ENCODE peak calls at places on chromosomes 4 and X, in ten cellular contexts. One of them, this sample, is unnamed.

GRCh38 chr4:15004701-15005301 is 2.5 kb downstream of the CPEB2 start:
- DNase-seq in midbrain: peak; percentile 78
- DNase-seq in activated CD4-positive, alpha-beta memory T cell treated with anti-CD3 and anti-CD28 coated beads for 36 hours: peak; percentile 64
- DNase-seq in astrocyte of the cerebellum: peak; percentile 35
- DNase-seq in MCF 10A: peak; percentile 81
- DNase-seq in heart left ventricle: peak; percentile 92
- DNase-seq in GM13977: peak; percentile 52
- DNase-seq in NCI-H1092 treated with DMSO at 0.1 percent for 48 hours: peak; percentile 31
- DNase-seq in T-cell: peak; percentile 9
- DNase-seq in KBM-7: peak; percentile 63
- DNase-seq in this sample: peak; percentile 32

GRCh38 chr4:73021634-73022033 is 47.9 kb downstream of the COX18 start:
- DNase-seq in midbrain: no peak
- DNase-seq in activated CD4-positive, alpha-beta memory T cell treated with anti-CD3 and anti-CD28 coated beads for 36 hours: no peak
- DNase-seq in astrocyte of the cerebellum: peak; percentile 52
- DNase-seq in MCF 10A: peak; percentile 63
- DNase-seq in heart left ventricle: no peak
- DNase-seq in GM13977: peak; percentile 58
- DNase-seq in NCI-H1092 treated with DMSO at 0.1 percent for 48 hours: no peak
- DNase-seq in T-cell: no peak
- DNase-seq in KBM-7: peak; percentile 60
- DNase-seq in this sample: no peak

GRCh38 chr4:112531146-112531545 is 15.2 kb upstream of the NEUROG2 start:
- DNase-seq in midbrain: no peak
- DNase-seq in activated CD4-positive, alpha-beta memory T cell treated with anti-CD3 and anti-CD28 coated beads for 36 hours: no peak
- DNase-seq in astrocyte of the cerebellum: no peak
- DNase-seq in MCF 10A: no peak
- DNase-seq in heart left ventricle: no peak
- DNase-seq in GM13977: no peak
- DNase-seq in NCI-H1092 treated with DMSO at 0.1 percent for 48 hours: no peak
- DNase-seq in T-cell: no peak
- DNase-seq in KBM-7: no peak
- DNase-seq in this sample: no peak

GRCh38 chr4:17577660-17578481 is 873 bp downstream of the LAP3 start:
- DNase-seq in midbrain: peak; percentile 54
- DNase-seq in activated CD4-positive, alpha-beta memory T cell treated with anti-CD3 and anti-CD28 coated beads for 36 hours: peak; percentile 51
- DNase-seq in astrocyte of the cerebellum: no peak
- DNase-seq in MCF 10A: peak; percentile 33
- DNase-seq in heart left ventricle: peak; percentile 61
- DNase-seq in GM13977: peak; percentile 31
- DNase-seq in NCI-H1092 treated with DMSO at 0.1 percent for 48 hours: peak; percentile 39
- DNase-seq in T-cell: no peak
- DNase-seq in KBM-7: peak; percentile 37
- DNase-seq in this sample: peak; percentile 21

GRCh38 chr4:185958094-185958493 is 110.9 kb upstream of the TLR3 start:
- DNase-seq in midbrain: no peak
- DNase-seq in activated CD4-positive, alpha-beta memory T cell treated with anti-CD3 and anti-CD28 coated beads for 36 hours: no peak
- DNase-seq in astrocyte of the cerebellum: no peak
- DNase-seq in MCF 10A: no peak
- DNase-seq in heart left ventricle: no peak
- DNase-seq in GM13977: no peak
- DNase-seq in NCI-H1092 treated with DMSO at 0.1 percent for 48 hours: no peak
- DNase-seq in T-cell: no peak
- DNase-seq in KBM-7: no peak
- DNase-seq in this sample: no peak

GRCh38 chr4:13994016-13994415 is 366.5 kb upstream of the BOD1L1 start:
- DNase-seq in midbrain: no peak
- DNase-seq in activated CD4-positive, alpha-beta memory T cell treated with anti-CD3 and anti-CD28 coated beads for 36 hours: no peak
- DNase-seq in astrocyte of the cerebellum: no peak
- DNase-seq in MCF 10A: no peak
- DNase-seq in heart left ventricle: no peak
- DNase-seq in GM13977: no peak
- DNase-seq in NCI-H1092 treated with DMSO at 0.1 percent for 48 hours: no peak
- DNase-seq in T-cell: no peak
- DNase-seq in KBM-7: no peak
- DNase-seq in this sample: no peak

GRCh38 chr4:186190456-186191265 is 706 bp upstream of the CYP4V2 start:
- DNase-seq in midbrain: no peak
- DNase-seq in activated CD4-positive, alpha-beta memory T cell treated with anti-CD3 and anti-CD28 coated beads for 36 hours: peak; percentile 57
- DNase-seq in astrocyte of the cerebellum: no peak
- DNase-seq in MCF 10A: no peak
- DNase-seq in heart left ventricle: peak; percentile 48
- DNase-seq in GM13977: peak; percentile 71
- DNase-seq in NCI-H1092 treated with DMSO at 0.1 percent for 48 hours: peak; percentile 76
- DNase-seq in T-cell: peak; percentile 54
- DNase-seq in KBM-7: no peak
- DNase-seq in this sample: no peak

GRCh38 chrX:41377624-41378023 is 43.7 kb downstream of the DDX3X start:
- DNase-seq in midbrain: no peak
- DNase-seq in activated CD4-positive, alpha-beta memory T cell treated with anti-CD3 and anti-CD28 coated beads for 36 hours: peak; percentile 73
- DNase-seq in astrocyte of the cerebellum: no peak
- DNase-seq in MCF 10A: peak; percentile 21
- DNase-seq in heart left ventricle: no peak
- DNase-seq in GM13977: peak; percentile 49
- DNase-seq in NCI-H1092 treated with DMSO at 0.1 percent for 48 hours: no peak
- DNase-seq in T-cell: no peak
- DNase-seq in KBM-7: no peak
- DNase-seq in this sample: no peak

GRCh38 chrX:150035531-150035930 is 97.2 kb upstream of the EOLA2 start:
- DNase-seq in midbrain: no peak
- DNase-seq in activated CD4-positive, alpha-beta memory T cell treated with anti-CD3 and anti-CD28 coated beads for 36 hours: no peak
- DNase-seq in astrocyte of the cerebellum: no peak
- DNase-seq in MCF 10A: no peak
- DNase-seq in heart left ventricle: no peak
- DNase-seq in GM13977: no peak
- DNase-seq in NCI-H1092 treated with DMSO at 0.1 percent for 48 hours: no peak
- DNase-seq in T-cell: no peak
- DNase-seq in KBM-7: no peak
- DNase-seq in this sample: no peak

GRCh38 chr4:52370576-52370975 is 288.5 kb downstream of the USP46 start:
- DNase-seq in midbrain: no peak
- DNase-seq in activated CD4-positive, alpha-beta memory T cell treated with anti-CD3 and anti-CD28 coated beads for 36 hours: no peak
- DNase-seq in astrocyte of the cerebellum: no peak
- DNase-seq in MCF 10A: no peak
- DNase-seq in heart left ventricle: no peak
- DNase-seq in GM13977: no peak
- DNase-seq in NCI-H1092 treated with DMSO at 0.1 percent for 48 hours: no peak
- DNase-seq in T-cell: no peak
- DNase-seq in KBM-7: no peak
- DNase-seq in this sample: no peak

GRCh38 chr4:113636877-113637276 is 124.7 kb downstream of the CAMK2D start:
- DNase-seq in midbrain: no peak
- DNase-seq in activated CD4-positive, alpha-beta memory T cell treated with anti-CD3 and anti-CD28 coated beads for 36 hours: peak; percentile 26
- DNase-seq in astrocyte of the cerebellum: peak; percentile 80
- DNase-seq in MCF 10A: peak; percentile 37
- DNase-seq in heart left ventricle: no peak
- DNase-seq in GM13977: no peak
- DNase-seq in NCI-H1092 treated with DMSO at 0.1 percent for 48 hours: no peak
- DNase-seq in T-cell: peak; percentile 10
- DNase-seq in KBM-7: peak; percentile 64
- DNase-seq in this sample: peak; percentile 3

GRCh38 chr4:141541851-141542250 is 94.5 kb upstream of the IL15 start:
- DNase-seq in midbrain: no peak
- DNase-seq in activated CD4-positive, alpha-beta memory T cell treated with anti-CD3 and anti-CD28 coated beads for 36 hours: no peak
- DNase-seq in astrocyte of the cerebellum: no peak
- DNase-seq in MCF 10A: no peak
- DNase-seq in heart left ventricle: no peak
- DNase-seq in GM13977: no peak
- DNase-seq in NCI-H1092 treated with DMSO at 0.1 percent for 48 hours: no peak
- DNase-seq in T-cell: no peak
- DNase-seq in KBM-7: no peak
- DNase-seq in this sample: no peak

GRCh38 chrX:110317079-110317819 is 636 bp downstream of the AMMECR1 start:
- DNase-seq in midbrain: no peak
- DNase-seq in activated CD4-positive, alpha-beta memory T cell treated with anti-CD3 and anti-CD28 coated beads for 36 hours: peak; percentile 46
- DNase-seq in astrocyte of the cerebellum: no peak
- DNase-seq in MCF 10A: peak; percentile 16
- DNase-seq in heart left ventricle: peak; percentile 26
- DNase-seq in GM13977: peak; percentile 25
- DNase-seq in NCI-H1092 treated with DMSO at 0.1 percent for 48 hours: peak; percentile 41
- DNase-seq in T-cell: peak; percentile 11
- DNase-seq in KBM-7: peak; percentile 38
- DNase-seq in this sample: no peak

GRCh38 chr4:147924604-147925412 is 192.9 kb downstream of the ARHGAP10 start:
- DNase-seq in midbrain: peak; percentile 24
- DNase-seq in activated CD4-positive, alpha-beta memory T cell treated with anti-CD3 and anti-CD28 coated beads for 36 hours: peak; percentile 16
- DNase-seq in astrocyte of the cerebellum: peak; percentile 20
- DNase-seq in MCF 10A: peak; percentile 40
- DNase-seq in heart left ventricle: no peak
- DNase-seq in GM13977: no peak
- DNase-seq in NCI-H1092 treated with DMSO at 0.1 percent for 48 hours: no peak
- DNase-seq in T-cell: no peak
- DNase-seq in KBM-7: peak; percentile 30
- DNase-seq in this sample: no peak

GRCh38 chr4:11691236-11691635 is 262.5 kb upstream of the HS3ST1 start:
- DNase-seq in midbrain: no peak
- DNase-seq in activated CD4-positive, alpha-beta memory T cell treated with anti-CD3 and anti-CD28 coated beads for 36 hours: no peak
- DNase-seq in astrocyte of the cerebellum: no peak
- DNase-seq in MCF 10A: no peak
- DNase-seq in heart left ventricle: no peak
- DNase-seq in GM13977: no peak
- DNase-seq in NCI-H1092 treated with DMSO at 0.1 percent for 48 hours: no peak
- DNase-seq in T-cell: no peak
- DNase-seq in KBM-7: no peak
- DNase-seq in this sample: no peak

GRCh38 chr4:164959896-164960295 is 17.6 kb downstream of the TRIM61 start:
- DNase-seq in midbrain: no peak
- DNase-seq in activated CD4-positive, alpha-beta memory T cell treated with anti-CD3 and anti-CD28 coated beads for 36 hours: no peak
- DNase-seq in astrocyte of the cerebellum: no peak
- DNase-seq in MCF 10A: peak; percentile 95
- DNase-seq in heart left ventricle: no peak
- DNase-seq in GM13977: no peak
- DNase-seq in NCI-H1092 treated with DMSO at 0.1 percent for 48 hours: no peak
- DNase-seq in T-cell: no peak
- DNase-seq in KBM-7: no peak
- DNase-seq in this sample: no peak

GRCh38 chr4:98754736-98755135 is 96.3 kb upstream of the TSPAN5 start:
- DNase-seq in midbrain: no peak
- DNase-seq in activated CD4-positive, alpha-beta memory T cell treated with anti-CD3 and anti-CD28 coated beads for 36 hours: no peak
- DNase-seq in astrocyte of the cerebellum: no peak
- DNase-seq in MCF 10A: no peak
- DNase-seq in heart left ventricle: no peak
- DNase-seq in GM13977: no peak
- DNase-seq in NCI-H1092 treated with DMSO at 0.1 percent for 48 hours: no peak
- DNase-seq in T-cell: no peak
- DNase-seq in KBM-7: no peak
- DNase-seq in this sample: no peak

This sample was measured in T-helper 1 cell.